ENCODE peak calls at places on chromosomes 2 and 18, in six cellular contexts. O is thoracic aorta, K is HCT116, B is nephron progenitor cell, U is coronary artery, W is GM13976. R is an unnamed sample.

GRCh38 chr2:20018576-20019152 is 6.2 kb upstream of the MATN3 start:
- DNase-seq in O (no peak), K (no peak), B (no peak), U (no peak), W (no peak), R (no peak)

GRCh38 chr2:96209011-96209728 is 543 bp upstream of the STARD7 start:
- DNase-seq in O (no peak), K (no peak), B (no peak), U (no peak), W (no peak), R (no peak)

GRCh38 chr2:43136862-43137261 is 89.5 kb downstream of the ZFP36L2 start:
- DNase-seq in O (no peak), K (no peak), B (no peak), U (no peak), W (peak), R (no peak)

GRCh38 chr18:78871631-78872030 is 108.0 kb upstream of the SALL3 start:
- DNase-seq in O (no peak), K (no peak), B (no peak), U (no peak), W (no peak), R (no peak)

GRCh38 chr18:25648724-25649260 is 296.8 kb upstream of the ZNF521 start:
- DNase-seq in O (no peak), K (no peak), B (no peak), U (no peak), W (no peak), R (no peak)

GRCh38 chr2:231940795-231941194 is 14.6 kb upstream of the NPPC start:
- DNase-seq in O (no peak), K (no peak), B (no peak), U (no peak), W (no peak), R (no peak)

GRCh38 chr2:190408538-190409271 is 550 bp downstream of the MFSD6 start:
- DNase-seq in O (no peak), K (peak), B (peak), U (no peak), W (peak), R (peak)

GRCh38 chr2:84946204-84947009 is 24.6 kb upstream of the KCMF1 start:
- DNase-seq in O (no peak), K (peak), B (no peak), U (no peak), W (peak), R (no peak)

GRCh38 chr2:8966123-8966908 is 37.2 kb downstream of the MBOAT2 start:
- DNase-seq in O (no peak), K (no peak), B (no peak), U (no peak), W (no peak), R (no peak)

GRCh38 chr2:179422037-179422643 is 157.5 kb upstream of the SESTD1 start:
- DNase-seq in O (peak), K (peak), B (peak), U (no peak), W (peak), R (peak)

GRCh38 chr2:96085541-96086355 is 30.6 kb downstream of the ADRA2B start:
- DNase-seq in O (no peak), K (no peak), B (no peak), U (no peak), W (no peak), R (no peak)

GRCh38 chr2:187422277-187422676 is 25.8 kb downstream of the CALCRL start:
- DNase-seq in O (no peak), K (no peak), B (no peak), U (no peak), W (no peak), R (no peak)

GRCh38 chr2:168434164-168434563 is 21.9 kb upstream of the CERS6 start:
- DNase-seq in O (no peak), K (no peak), B (no peak), U (no peak), W (no peak), R (no peak)

GRCh38 chr2:236617221-236617737 is 47.7 kb downstream of the ACKR3 start:
- DNase-seq in O (no peak), K (no peak), B (no peak), U (no peak), W (no peak), R (no peak)

DNA sequence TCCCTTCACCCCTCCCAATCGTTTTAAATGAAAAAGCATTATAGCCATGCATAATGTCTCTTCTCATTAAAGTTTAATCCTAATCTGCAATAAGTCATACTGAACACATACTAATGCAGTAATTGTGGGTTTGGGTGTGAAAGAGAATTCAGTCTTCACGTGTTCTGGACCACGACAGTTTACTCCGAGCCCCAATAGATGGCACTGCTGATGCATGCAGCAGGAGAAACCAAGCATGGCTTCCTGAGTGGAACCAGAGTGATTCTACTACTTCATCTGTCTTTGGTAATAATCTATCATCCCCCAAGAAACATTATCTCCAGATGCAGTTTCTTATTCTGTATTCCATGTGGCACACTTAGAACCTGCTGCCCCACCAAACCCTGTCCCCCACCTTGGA is 47.0 kb upstream of the LAMA1 start:
- DNase-seq in O (no peak), K (no peak), B (no peak), U (no peak), W (no peak), R (no peak)
- TF ChIP-seq CTCF in O (no peak), K (peak), B (peak), U (no peak), W (no peak), R (peak)

GRCh38 chr18:45275367-45276113 is 339.7 kb upstream of the SLC14A2 start:
- DNase-seq in O (no peak), K (peak), B (no peak), U (no peak), W (no peak), R (no peak)
- TF ChIP-seq CTCF in O (peak), K (peak), B (peak), U (peak), W (peak), R (peak)

DNA sequence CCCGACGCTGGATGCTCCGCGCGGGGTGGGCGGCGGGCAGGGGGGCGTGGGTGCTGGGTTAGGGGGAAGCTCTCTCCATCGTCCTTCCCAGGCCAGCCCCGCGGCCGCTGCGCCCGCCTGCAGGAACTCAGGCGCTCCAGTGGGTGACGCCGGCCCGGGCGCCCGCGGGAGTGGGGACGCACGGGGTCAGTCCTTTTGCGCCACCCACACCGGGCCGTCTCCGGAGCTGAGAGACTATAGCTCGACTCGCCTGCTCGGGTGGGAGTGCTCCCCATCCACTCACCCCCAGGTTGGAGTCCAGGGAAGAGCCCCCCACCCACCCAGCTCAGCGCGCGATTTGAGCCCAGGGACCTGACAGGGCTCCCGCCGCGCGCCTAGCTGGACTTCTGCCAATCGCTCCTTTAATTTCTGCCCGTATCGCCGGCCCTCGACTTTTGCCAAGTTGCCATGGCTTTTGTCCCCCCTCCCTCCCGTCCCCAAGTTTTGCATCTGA is 205.6 kb upstream of the SMAD2 start:
- DNase-seq in O (no peak), K (no peak), B (peak), U (no peak), W (no peak), R (no peak)
- TF ChIP-seq CTCF in O (peak), K (no peak), B (no peak), U (no peak), W (no peak), R (no peak)

DNA sequence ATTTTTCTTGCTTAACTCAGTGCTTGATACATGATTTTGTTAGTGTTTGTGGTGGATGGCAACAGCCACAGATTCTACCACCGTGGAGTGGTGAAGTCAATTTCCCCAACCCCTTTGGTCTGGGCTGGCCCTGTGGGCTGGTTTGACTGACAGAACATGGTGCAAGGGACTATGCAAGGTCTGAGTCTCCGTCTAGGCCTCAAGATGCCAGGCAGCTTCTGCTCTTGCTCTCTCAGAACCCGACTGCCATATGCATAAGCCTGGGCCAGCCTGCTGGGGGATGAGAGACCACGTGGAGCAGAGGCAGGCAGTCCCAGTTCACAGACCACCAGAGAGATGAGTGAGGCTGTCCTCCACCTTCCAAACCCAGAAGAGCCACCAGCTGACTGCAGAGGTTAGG is 39.7 kb downstream of the NGEF start:
- DNase-seq in O (no peak), K (no peak), B (no peak), U (no peak), W (no peak), R (no peak)
- TF ChIP-seq CTCF in O (no peak), K (no peak), B (no peak), U (no peak), W (no peak), R (no peak)

DNA sequence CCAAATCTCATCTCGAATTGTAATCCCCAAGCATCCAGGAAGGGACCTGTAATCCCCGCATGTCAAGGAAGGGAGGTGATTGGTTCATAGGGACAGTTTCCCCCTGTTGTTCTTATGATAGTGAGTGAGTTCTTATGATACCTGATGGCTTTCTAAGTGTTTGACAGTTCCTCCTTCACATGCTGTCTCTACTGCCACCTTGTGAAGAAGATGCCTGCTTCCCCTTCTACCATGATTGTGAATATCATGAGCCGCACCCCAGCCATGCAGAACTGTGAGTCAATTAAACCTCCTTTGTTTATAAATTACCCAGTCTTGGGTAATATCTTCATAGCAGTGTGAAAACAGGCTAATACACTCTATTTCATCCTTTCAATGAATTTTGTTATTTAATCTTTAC is 446.7 kb downstream of the RNF144A start:
- DNase-seq in O (no peak), K (no peak), B (no peak), U (no peak), W (no peak), R (no peak)
- TF ChIP-seq CTCF in O (no peak), K (no peak), B (no peak), U (no peak), W (no peak), R (no peak)

GRCh38 chr2:164474873-164475272 is 146.4 kb downstream of the GRB14 start:
- DNase-seq in O (no peak), K (no peak), B (no peak), U (no peak), W (no peak), R (no peak)

GRCh38 chr2:164478205-164478604 is 143.1 kb downstream of the GRB14 start:
- DNase-seq in O (no peak), K (no peak), B (no peak), U (no peak), W (no peak), R (no peak)

DNA sequence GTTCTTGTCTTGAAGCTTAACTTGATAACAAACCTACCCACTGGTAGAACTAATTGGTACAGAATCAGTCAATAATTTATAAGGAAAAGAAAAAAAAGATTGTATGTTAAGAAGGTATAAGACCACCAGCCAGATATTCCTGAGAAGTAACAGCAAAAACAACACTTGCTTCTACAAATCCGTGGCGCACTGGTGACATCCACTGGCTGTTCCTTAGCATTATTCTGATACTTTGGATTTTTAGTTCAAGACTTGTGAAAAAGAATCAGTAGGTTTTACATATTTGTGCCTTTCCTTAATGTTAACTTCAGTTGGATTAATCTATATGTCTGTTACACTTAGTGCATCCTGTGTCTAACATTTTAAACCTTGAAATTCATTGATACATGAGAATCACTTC is 141.8 kb downstream of the GRB14 start:
- DNase-seq in O (no peak), K (peak), B (peak), U (no peak), W (no peak), R (peak)
- TF ChIP-seq CTCF in O (peak), K (peak), B (peak), U (no peak), W (no peak), R (peak)

GRCh38 chr2:216215991-216216390 is 106.8 kb downstream of the XRCC5 start:
- DNase-seq in O (no peak), K (no peak), B (no peak), U (no peak), W (no peak), R (no peak)
- TF ChIP-seq CTCF in O (no peak), K (peak), B (no peak), U (no peak), W (no peak), R (peak)